ENCODE peak calls at places on chromosomes 7 and 10, in seven cellular contexts. P, S, D, N, Q, J and H are unnamed samples.

GRCh38 chr7:47895026-47895425 is 53.2 kb downstream of the PKD1L1 start:
- DNase-seq in P (no peak), S (no peak), D (no peak), N (no peak), Q (no peak), J (no peak), H (no peak)

GRCh38 chr10:124253006-124253405 is 159.6 kb upstream of the CHST15 start:
- DNase-seq in P (no peak), S (no peak), D (no peak), N (no peak), Q (no peak), J (no peak), H (no peak)

GRCh38 chr10:131056781-131057180 is 254.7 kb downstream of the TCERG1L start:
- DNase-seq in P (no peak), S (no peak), D (no peak), N (no peak), Q (no peak), J (no peak), H (no peak)

GRCh38 chr7:89618269-89618668 is 536.0 kb upstream of the STEAP1 start:
- DNase-seq in P (no peak), S (no peak), D (no peak), N (peak; percentile 38), Q (peak; percentile 40), J (no peak), H (no peak)

GRCh38 chr10:1609596-1609995 is 127.7 kb downstream of the ADARB2 start:
- DNase-seq in P (no peak), S (no peak), D (no peak), N (no peak), Q (no peak), J (no peak), H (no peak)

GRCh38 chr7:2016021-2016631 is 216.6 kb downstream of the MAD1L1 start:
- DNase-seq in P (no peak), S (no peak), D (no peak), N (no peak), Q (no peak), J (peak; percentile 9), H (no peak)

GRCh38 chr7:119514326-119514725 is 758.6 kb upstream of the KCND2 start:
- DNase-seq in P (no peak), S (peak; percentile 12), D (no peak), N (no peak), Q (peak; percentile 32), J (no peak), H (no peak)

GRCh38 chr10:124967255-124967654 is 25.3 kb downstream of the ZRANB1 start:
- DNase-seq in P (no peak), S (no peak), D (no peak), N (no peak), Q (no peak), J (no peak), H (no peak)

GRCh38 chr7:149771696-149772235 is 1.6 kb downstream of the ZNF467 start:
- DNase-seq in P (peak; percentile 47), S (peak; percentile 80), D (peak; percentile 90), N (peak; percentile 92), Q (peak; percentile 97), J (peak; percentile 83), H (peak; percentile 90)

GRCh38 chr10:69265521-69265920 is 12.8 kb upstream of the HK1 start:
- DNase-seq in P (no peak), S (no peak), D (no peak), N (no peak), Q (peak; percentile 1), J (no peak), H (no peak)

GRCh38 chr7:29285451-29285807 is 90.9 kb downstream of the CHN2 start:
- DNase-seq in P (peak; percentile 99), S (peak; percentile 91), D (peak; percentile 49), N (peak; percentile 62), Q (peak; percentile 96), J (no peak), H (peak; percentile 88)

GRCh38 chr10:126993208-126993607 is 88.0 kb downstream of the DOCK1 start:
- DNase-seq in P (no peak), S (no peak), D (no peak), N (no peak), Q (no peak), J (no peak), H (no peak)

GRCh38 chr7:138752568-138753518 is 45.0 kb upstream of the TMEM213 start:
- DNase-seq in P (no peak), S (no peak), D (peak; percentile 83), N (peak; percentile 62), Q (peak; percentile 66), J (peak; percentile 69), H (peak; percentile 27)

GRCh38 chr10:114483575-114483974 is 79.3 kb upstream of the AFAP1L2 start:
- DNase-seq in P (no peak), S (no peak), D (no peak), N (no peak), Q (no peak), J (no peak), H (no peak)

GRCh38 chr10:30502266-30503058 is 68.5 kb downstream of the MAP3K8 start:
- DNase-seq in P (no peak), S (peak; percentile 54), D (peak; percentile 44), N (peak; percentile 58), Q (no peak), J (no peak), H (peak; percentile 66)

GRCh38 chr7:2488681-2489080 is 12.5 kb upstream of the GRIFIN start:
- DNase-seq in P (no peak), S (no peak), D (no peak), N (no peak), Q (no peak), J (no peak), H (peak; percentile 38)

GRCh38 chr7:132455306-132455705 is 121.0 kb downstream of the PLXNA4 start:
- DNase-seq in P (no peak), S (no peak), D (peak; percentile 38), N (no peak), Q (no peak), J (no peak), H (no peak)

GRCh38 chr7:115475774-115476407 is 554.0 kb downstream of the MDFIC start:
- DNase-seq in P (no peak), S (no peak), D (no peak), N (no peak), Q (peak; percentile 97), J (no peak), H (no peak)

GRCh38 chr7:19587291-19587690 is 121.5 kb downstream of the POLR1F start:
- DNase-seq in P (no peak), S (no peak), D (no peak), N (peak; percentile 53), Q (no peak), J (no peak), H (no peak)

GRCh38 chr10:1643161-1643910 is 94.0 kb downstream of the ADARB2 start:
- DNase-seq in P (peak; percentile 7), S (no peak), D (peak; percentile 32), N (no peak), Q (no peak), J (no peak), H (peak; percentile 1)

GRCh38 chr10:104209575-104210198 is 22.5 kb downstream of the CFAP43 start:
- DNase-seq in P (no peak), S (peak; percentile 60), D (peak; percentile 37), N (peak; percentile 64), Q (peak; percentile 68), J (no peak), H (peak; percentile 70)

GRCh38 chr7:134710854-134711624 is 64.4 kb downstream of the BPGM start:
- DNase-seq in P (peak; percentile 62), S (no peak), D (peak; percentile 44), N (no peak), Q (no peak), J (peak; percentile 12), H (peak; percentile 38)

GRCh38 chr7:38813797-38814196 is 95.2 kb downstream of the VPS41 start:
- DNase-seq in P (no peak), S (no peak), D (no peak), N (no peak), Q (no peak), J (no peak), H (no peak)

GRCh38 chr10:23326541-23327307 is 17.9 kb downstream of the C10orf67 start:
- DNase-seq in P (no peak), S (no peak), D (no peak), N (no peak), Q (no peak), J (no peak), H (no peak)

GRCh38 chr7:94228223-94228622 is 166.5 kb upstream of the COL1A2 start:
- DNase-seq in P (no peak), S (no peak), D (no peak), N (no peak), Q (no peak), J (no peak), H (no peak)

GRCh38 chr7:133345690-133346421 is 93.0 kb downstream of the EXOC4 start:
- DNase-seq in P (no peak), S (no peak), D (no peak), N (no peak), Q (no peak), J (no peak), H (no peak)

GRCh38 chr10:122255509-122256301 is 15.4 kb upstream of the BTBD16 start:
- DNase-seq in P (no peak), S (no peak), D (no peak), N (no peak), Q (no peak), J (no peak), H (no peak)

GRCh38 chr10:11934262-11934661 is 108.3 kb downstream of the UPF2 start:
- DNase-seq in P (no peak), S (peak; percentile 11), D (no peak), N (no peak), Q (no peak), J (no peak), H (peak; percentile 34)

GRCh38 chr7:114183311-114184105 is 231.1 kb upstream of the FOXP2 start:
- DNase-seq in P (peak; percentile 8), S (peak; percentile 10), D (no peak), N (no peak), Q (no peak), J (no peak), H (no peak)

GRCh38 chr10:22335204-22335956 is 9.9 kb upstream of the SPAG6 start:
- DNase-seq in P (no peak), S (peak; percentile 56), D (peak; percentile 63), N (no peak), Q (no peak), J (peak; percentile 54), H (peak; percentile 86)

GRCh38 chr7:68726386-68726785 is 871.9 kb upstream of the AUTS2 start:
- DNase-seq in P (no peak), S (no peak), D (no peak), N (no peak), Q (no peak), J (no peak), H (no peak)

GRCh38 chr7:99772565-99772964 is 11.4 kb downstream of the CYP3A4 start:
- DNase-seq in P (no peak), S (no peak), D (no peak), N (no peak), Q (no peak), J (no peak), H (no peak)

GRCh38 chr10:68666280-68666760 is 54.7 kb upstream of the CCAR1 start:
- DNase-seq in P (peak; percentile 83), S (peak; percentile 95), D (no peak), N (no peak), Q (no peak), J (no peak), H (peak; percentile 93)

GRCh38 chr7:134480730-134481129 is 21.8 kb upstream of the AKR1B1 start:
- DNase-seq in P (no peak), S (peak; percentile 35), D (no peak), N (no peak), Q (peak; percentile 5), J (no peak), H (peak; percentile 70)

GRCh38 chr10:116216676-116217075 is 56.3 kb downstream of the GFRA1 start:
- DNase-seq in P (no peak), S (no peak), D (no peak), N (no peak), Q (no peak), J (no peak), H (no peak)

GRCh38 chr7:139118234-139118802 is 8.8 kb upstream of the ZC3HAV1 start:
- DNase-seq in P (peak; percentile 81), S (peak; percentile 61), D (no peak), N (no peak), Q (peak; percentile 28), J (no peak), H (peak; percentile 70)

GRCh38 chr7:72476608-72477305 is 64.6 kb upstream of the CALN1 start:
- DNase-seq in P (no peak), S (no peak), D (no peak), N (no peak), Q (no peak), J (no peak), H (no peak)